ENCODE peak calls at places on chromosomes 4 and X, in seven cellular contexts. P is caudate nucleus; I is C1 segment of cervical spinal cord; W is OCI-LY7; X is stimulated activated CD4-positive, alpha-beta T cell treated with anti-CD3 and anti-CD28 coated beads, TNF-alpha, amount 100 ng/mL, for 48 hours; Q is RPMI8226; N is posterior cingulate gyrus. T is an unnamed sample.

GRCh38 chr4:27490315-27490714 is 629.7 kb downstream of the STIM2 start:
- DNase-seq in I (no peak), X (no peak), Q (no peak), P (no peak), N (no peak), W (no peak), T (no peak)

GRCh38 chr4:36394352-36394903 is 113.0 kb downstream of the DTHD1 start:
- DNase-seq in Q (no peak), N (no peak), I (no peak), X (peak), P (no peak), W (no peak), T (no peak)

GRCh38 chr4:78225236-78225635 is 168.1 kb downstream of the FRAS1 start:
- DNase-seq in Q (no peak), X (no peak), I (no peak), P (no peak), W (no peak), N (no peak), T (no peak)

GRCh38 chrX:102697506-102697905 is 14.7 kb upstream of the GPRASP2 start:
- DNase-seq in X (no peak), Q (no peak), W (no peak), P (no peak), I (no peak), N (no peak), T (peak)

GRCh38 chr4:3316146-3316545 is 23.3 kb downstream of the RGS12 start:
- DNase-seq in W (no peak), Q (no peak), P (no peak), N (no peak), I (no peak), X (no peak), T (no peak)

GRCh38 chrX:68692651-68693050 is 45.2 kb downstream of the STARD8 start:
- DNase-seq in N (no peak), P (no peak), I (no peak), X (no peak), Q (no peak), W (no peak), T (no peak)

GRCh38 chr4:105843941-105844340 is 51.3 kb upstream of the NPNT start:
- DNase-seq in W (no peak), N (no peak), X (no peak), Q (no peak), I (no peak), P (no peak), T (no peak)

GRCh38 chrX:80876877-80877276 is 67.2 kb upstream of the BRWD3 start:
- DNase-seq in P (no peak), X (no peak), N (no peak), W (peak), Q (peak), I (no peak), T (peak)

GRCh38 chr4:76726141-76726540 is 171.8 kb downstream of the SOWAHB start:
- DNase-seq in P (no peak), Q (no peak), X (no peak), I (no peak), N (no peak), W (no peak), T (peak)

GRCh38 chrX:49247916-49248811 is 12.9 kb downstream of the CCDC22 start:
- DNase-seq in N (no peak), Q (no peak), W (no peak), I (no peak), P (no peak), X (no peak), T (no peak)

GRCh38 chrX:63458981-63459380 is 107.8 kb upstream of the SPIN4 start:
- DNase-seq in Q (no peak), P (no peak), W (no peak), I (no peak), N (no peak), X (no peak), T (no peak)

GRCh38 chr4:1419708-1420107 is 13.5 kb upstream of the NKX1-1 start:
- DNase-seq in N (no peak), P (no peak), X (no peak), Q (peak), I (no peak), W (no peak), T (no peak)

GRCh38 chrX:23845316-23845932 is 62.3 kb downstream of the APOO start:
- DNase-seq in X (no peak), P (no peak), Q (no peak), W (no peak), I (no peak), N (no peak), T (peak)

GRCh38 chr4:77044458-77045124 is 31.2 kb downstream of the CCNI start:
- DNase-seq in I (no peak), W (peak), Q (peak), X (no peak), N (no peak), P (no peak), T (peak)

GRCh38 chrX:67574696-67575095 is 30.9 kb downstream of the AR start:
- DNase-seq in X (no peak), P (no peak), Q (no peak), N (no peak), W (no peak), I (no peak), T (peak)

GRCh38 chr4:157043131-157043530 is 32.8 kb upstream of the GLRB start:
- DNase-seq in X (no peak), W (no peak), N (no peak), I (no peak), P (no peak), Q (no peak), T (peak)

GRCh38 chr4:118396881-118397666 is 44.3 kb upstream of the PRSS12 start:
- DNase-seq in P (no peak), I (no peak), N (no peak), X (no peak), W (no peak), Q (no peak), T (no peak)

GRCh38 chrX:925652-926061 is 286.8 kb downstream of the CRLF2 start:
- DNase-seq in I (no peak), P (no peak), W (no peak), N (no peak), X (no peak), Q (no peak), T (no peak)

GRCh38 chr4:176949022-176949421 is 156.3 kb upstream of the VEGFC start:
- DNase-seq in Q (no peak), P (no peak), I (no peak), N (no peak), X (no peak), W (no peak), T (peak)

GRCh38 chr4:7210818-7211217 is 18.5 kb downstream of the SORCS2 start:
- DNase-seq in W (no peak), N (no peak), I (no peak), Q (no peak), P (no peak), X (no peak), T (peak)

GRCh38 chr4:11232004-11232403 is 196.7 kb downstream of the HS3ST1 start:
- DNase-seq in N (no peak), I (no peak), P (no peak), Q (no peak), X (no peak), W (no peak), T (peak)

GRCh38 chr4:2363056-2363719 is 55.3 kb downstream of the ZFYVE28 start:
- DNase-seq in I (no peak), X (no peak), W (no peak), P (no peak), N (no peak), Q (no peak), T (no peak)

GRCh38 chr4:76306882-76307669 is 543 bp downstream of the STBD1 start:
- DNase-seq in W (no peak), I (no peak), X (peak), P (no peak), N (peak), Q (peak), T (peak)

GRCh38 chr4:38565271-38566199 is 98.5 kb upstream of the KLF3 start:
- DNase-seq in I (no peak), Q (peak), W (no peak), X (no peak), P (no peak), N (no peak), T (peak)

GRCh38 chr4:78513411-78513975 is 38.1 kb upstream of the ANXA3 start:
- DNase-seq in X (no peak), P (no peak), W (no peak), Q (no peak), N (no peak), I (no peak), T (no peak)

GRCh38 chrX:421646-422325 is 35.1 kb upstream of the PPP2R3B start:
- DNase-seq in P (no peak), W (no peak), N (no peak), Q (no peak), I (no peak), X (no peak), T (no peak)

GRCh38 chr4:7166981-7167700 is 25.2 kb upstream of the SORCS2 start:
- DNase-seq in Q (no peak), N (no peak), W (no peak), X (no peak), P (no peak), I (no peak), T (no peak)

GRCh38 chr4:108008721-108009120 is 19.0 kb downstream of the HADH start:
- DNase-seq in I (no peak), N (no peak), P (no peak), Q (no peak), X (no peak), W (no peak), T (peak)

GRCh38 chrX:23334536-23334870 is at the start of gene PTCHD1:
- DNase-seq in Q (no peak), W (no peak), I (no peak), P (no peak), X (no peak), N (no peak), T (no peak)

GRCh38 chrX:110806145-110806544 is 10.5 kb upstream of the CHRDL1 start:
- DNase-seq in X (no peak), W (no peak), Q (no peak), I (no peak), P (no peak), N (no peak), T (no peak)

GRCh38 chrX:73668779-73669178 is 105.8 kb downstream of the CHIC1 start:
- DNase-seq in Q (no peak), P (no peak), N (no peak), X (no peak), I (no peak), W (no peak), T (peak)

GRCh38 chr4:113683143-113683542 is 78.4 kb downstream of the CAMK2D start:
- DNase-seq in I (no peak), X (peak), W (peak), Q (no peak), P (no peak), N (no peak), T (no peak)

GRCh38 chr4:101229116-101229515 is 118.2 kb downstream of the PPP3CA start:
- DNase-seq in Q (no peak), W (no peak), P (no peak), X (no peak), I (no peak), N (no peak), T (peak)

GRCh38 chr4:118755438-118756226 is 70.4 kb downstream of the METTL14 start:
- DNase-seq in Q (no peak), W (no peak), I (no peak), X (no peak), P (no peak), N (no peak), T (no peak)

GRCh38 chr4:89894654-89895652 is at the start of gene MMRN1:
- DNase-seq in X (no peak), N (no peak), Q (no peak), W (peak), P (no peak), I (no peak), T (peak)

GRCh38 chr4:85720736-85721135 is 245.8 kb downstream of the ARHGAP24 start:
- DNase-seq in N (no peak), X (no peak), W (no peak), Q (no peak), P (no peak), I (no peak), T (peak)

T was measured in fibroblast of pulmonary artery.